ENCODE peak calls at places on chromosome 7, in nine cellular contexts. One of them, this sample, is unnamed.

GRCh38 chr7:29177963-29178612 is 16.5 kb upstream of the CHN2 start:
- DNase-seq in AG20443: no peak
- DNase-seq in GM04503: no peak
- DNase-seq in anterior cingulate cortex: peak
- DNase-seq in GM23338: no peak
- DNase-seq in iPS DF 19.7: no peak
- DNase-seq in GM12865: no peak
- DNase-seq in fibroblast of mammary gland: peak
- DNase-seq in upper lobe of right lung: peak
- DNase-seq in this sample: no peak

GRCh38 chr7:132544025-132544424 is 32.2 kb downstream of the PLXNA4 start:
- DNase-seq in AG20443: no peak
- DNase-seq in GM04503: no peak
- DNase-seq in anterior cingulate cortex: no peak
- DNase-seq in GM23338: no peak
- DNase-seq in iPS DF 19.7: no peak
- DNase-seq in GM12865: no peak
- DNase-seq in fibroblast of mammary gland: no peak
- DNase-seq in upper lobe of right lung: no peak
- DNase-seq in this sample: no peak

GRCh38 chr7:73831656-73832579 is 1.1 kb downstream of the CLDN4 start:
- DNase-seq in AG20443: no peak
- DNase-seq in GM04503: no peak
- DNase-seq in anterior cingulate cortex: no peak
- DNase-seq in GM23338: peak
- DNase-seq in iPS DF 19.7: no peak
- DNase-seq in GM12865: no peak
- DNase-seq in fibroblast of mammary gland: no peak
- DNase-seq in upper lobe of right lung: peak
- DNase-seq in this sample: no peak

GRCh38 chr7:130732980-130733865 is 784 bp downstream of the KLF14 start:
- DNase-seq in AG20443: peak
- DNase-seq in GM04503: no peak
- DNase-seq in anterior cingulate cortex: no peak
- DNase-seq in GM23338: peak
- DNase-seq in iPS DF 19.7: no peak
- DNase-seq in GM12865: peak
- DNase-seq in fibroblast of mammary gland: peak
- DNase-seq in upper lobe of right lung: peak
- DNase-seq in this sample: no peak

GRCh38 chr7:33979807-33980355 is 74.5 kb downstream of the BMPER start:
- DNase-seq in AG20443: peak
- DNase-seq in GM04503: peak
- DNase-seq in anterior cingulate cortex: no peak
- DNase-seq in GM23338: no peak
- DNase-seq in iPS DF 19.7: no peak
- DNase-seq in GM12865: no peak
- DNase-seq in fibroblast of mammary gland: peak
- DNase-seq in upper lobe of right lung: no peak
- DNase-seq in this sample: no peak

GRCh38 chr7:129024125-129024524 is 30.8 kb downstream of the TNPO3 start:
- DNase-seq in AG20443: no peak
- DNase-seq in GM04503: no peak
- DNase-seq in anterior cingulate cortex: no peak
- DNase-seq in GM23338: peak
- DNase-seq in iPS DF 19.7: no peak
- DNase-seq in GM12865: no peak
- DNase-seq in fibroblast of mammary gland: no peak
- DNase-seq in upper lobe of right lung: no peak
- DNase-seq in this sample: no peak

GRCh38 chr7:36346260-36346831 is 43.3 kb upstream of the ANLN start:
- DNase-seq in AG20443: no peak
- DNase-seq in GM04503: no peak
- DNase-seq in anterior cingulate cortex: no peak
- DNase-seq in GM23338: no peak
- DNase-seq in iPS DF 19.7: no peak
- DNase-seq in GM12865: peak
- DNase-seq in fibroblast of mammary gland: peak
- DNase-seq in upper lobe of right lung: no peak
- DNase-seq in this sample: no peak

GRCh38 chr7:49443515-49443914 is 329.9 kb upstream of the VWC2 start:
- DNase-seq in AG20443: no peak
- DNase-seq in GM04503: no peak
- DNase-seq in anterior cingulate cortex: no peak
- DNase-seq in GM23338: no peak
- DNase-seq in iPS DF 19.7: no peak
- DNase-seq in GM12865: no peak
- DNase-seq in fibroblast of mammary gland: no peak
- DNase-seq in upper lobe of right lung: no peak
- DNase-seq in this sample: no peak

GRCh38 chr7:7239346-7239745 is 57.0 kb downstream of the C1GALT1 start:
- DNase-seq in AG20443: no peak
- DNase-seq in GM04503: no peak
- DNase-seq in anterior cingulate cortex: no peak
- DNase-seq in GM23338: no peak
- DNase-seq in iPS DF 19.7: no peak
- DNase-seq in GM12865: no peak
- DNase-seq in fibroblast of mammary gland: no peak
- DNase-seq in upper lobe of right lung: no peak
- DNase-seq in this sample: no peak

GRCh38 chr7:15309891-15310290 is 251.9 kb downstream of the AGMO start:
- DNase-seq in AG20443: peak
- DNase-seq in GM04503: peak
- DNase-seq in anterior cingulate cortex: no peak
- DNase-seq in GM23338: no peak
- DNase-seq in iPS DF 19.7: no peak
- DNase-seq in GM12865: no peak
- DNase-seq in fibroblast of mammary gland: peak
- DNase-seq in upper lobe of right lung: no peak
- DNase-seq in this sample: no peak

GRCh38 chr7:20776214-20776875 is 10.3 kb downstream of the SP8 start:
- DNase-seq in AG20443: no peak
- DNase-seq in GM04503: no peak
- DNase-seq in anterior cingulate cortex: no peak
- DNase-seq in GM23338: peak
- DNase-seq in iPS DF 19.7: no peak
- DNase-seq in GM12865: no peak
- DNase-seq in fibroblast of mammary gland: no peak
- DNase-seq in upper lobe of right lung: no peak
- DNase-seq in this sample: no peak

GRCh38 chr7:27840314-27840713 is 100.4 kb downstream of the TAX1BP1 start:
- DNase-seq in AG20443: no peak
- DNase-seq in GM04503: no peak
- DNase-seq in anterior cingulate cortex: no peak
- DNase-seq in GM23338: no peak
- DNase-seq in iPS DF 19.7: no peak
- DNase-seq in GM12865: no peak
- DNase-seq in fibroblast of mammary gland: no peak
- DNase-seq in upper lobe of right lung: no peak
- DNase-seq in this sample: peak

GRCh38 chr7:157718303-157719007 is 381.7 kb downstream of the DNAJB6 start:
- DNase-seq in AG20443: no peak
- DNase-seq in GM04503: no peak
- DNase-seq in anterior cingulate cortex: no peak
- DNase-seq in GM23338: no peak
- DNase-seq in iPS DF 19.7: no peak
- DNase-seq in GM12865: no peak
- DNase-seq in fibroblast of mammary gland: no peak
- DNase-seq in upper lobe of right lung: no peak
- DNase-seq in this sample: no peak

GRCh38 chr7:94295805-94296204 is 98.9 kb upstream of the COL1A2 start:
- DNase-seq in AG20443: peak
- DNase-seq in GM04503: peak
- DNase-seq in anterior cingulate cortex: no peak
- DNase-seq in GM23338: no peak
- DNase-seq in iPS DF 19.7: no peak
- DNase-seq in GM12865: no peak
- DNase-seq in fibroblast of mammary gland: peak
- DNase-seq in upper lobe of right lung: no peak
- DNase-seq in this sample: no peak

GRCh38 chr7:27547401-27547800 is 115.3 kb downstream of the HIBADH start:
- DNase-seq in AG20443: peak
- DNase-seq in GM04503: peak
- DNase-seq in anterior cingulate cortex: no peak
- DNase-seq in GM23338: peak
- DNase-seq in iPS DF 19.7: no peak
- DNase-seq in GM12865: no peak
- DNase-seq in fibroblast of mammary gland: peak
- DNase-seq in upper lobe of right lung: no peak
- DNase-seq in this sample: no peak

GRCh38 chr7:112143151-112143550 is 63.0 kb downstream of the DOCK4 start:
- DNase-seq in AG20443: no peak
- DNase-seq in GM04503: no peak
- DNase-seq in anterior cingulate cortex: no peak
- DNase-seq in GM23338: no peak
- DNase-seq in iPS DF 19.7: no peak
- DNase-seq in GM12865: no peak
- DNase-seq in fibroblast of mammary gland: no peak
- DNase-seq in upper lobe of right lung: no peak
- DNase-seq in this sample: no peak

This sample was measured in caudate nucleus.